ENCODE peak calls at places on chromosomes 3 and 15, in ten cellular contexts. V, X, A, S, Z, R, U, G, M and E are unnamed samples.

GRCh38 chr3:195240171-195240701 is 30.7 kb downstream of the XXYLT1 start:
- DNase-seq in R (no peak), G (peak), Z (no peak), U (peak), M (no peak), V (no peak), S (no peak), X (no peak), A (peak), E (peak)

GRCh38 chr15:33086500-33087141 is 107.9 kb downstream of the FMN1 start:
- DNase-seq in S (no peak), A (no peak), X (no peak), M (peak), Z (peak), V (peak), G (no peak), U (no peak), R (peak), E (no peak)

GRCh38 chr15:70602834-70603560 is 160.4 kb downstream of the UACA start:
- DNase-seq in M (no peak), G (no peak), S (no peak), V (no peak), R (no peak), U (no peak), A (no peak), X (no peak), Z (no peak), E (no peak)

GRCh38 chr3:5568451-5568850 is 380.9 kb downstream of the EDEM1 start:
- DNase-seq in M (peak), G (peak), Z (no peak), R (no peak), X (peak), S (no peak), U (no peak), V (no peak), A (no peak), E (no peak)

GRCh38 chr3:16106050-16106449 is 68.4 kb upstream of the GALNT15 start:
- DNase-seq in M (no peak), U (no peak), R (no peak), X (no peak), Z (no peak), V (no peak), S (no peak), G (no peak), A (no peak), E (no peak)

GRCh38 chr3:162096874-162097273 is 600.3 kb downstream of the OTOL1 start:
- DNase-seq in X (no peak), V (no peak), A (no peak), U (no peak), Z (no peak), R (no peak), M (peak), S (no peak), G (no peak), E (no peak)

GRCh38 chr3:13200951-13201350 is 127.7 kb upstream of the IQSEC1 start:
- DNase-seq in Z (peak), A (no peak), S (peak), R (no peak), G (no peak), M (no peak), U (no peak), X (no peak), V (peak), E (no peak)

GRCh38 chr3:123258811-123259420 is 57.2 kb downstream of the SEC22A start:
- DNase-seq in X (no peak), M (peak), S (no peak), V (peak), G (no peak), R (peak), A (no peak), Z (peak), U (no peak), E (no peak)

GRCh38 chr15:49473031-49473430 is 50.0 kb downstream of the FGF7 start:
- DNase-seq in A (no peak), S (no peak), R (no peak), M (no peak), Z (no peak), U (no peak), G (no peak), V (no peak), X (no peak), E (no peak)

GRCh38 chr3:56894912-56895431 is 93.2 kb upstream of the ARHGEF3 start:
- DNase-seq in A (no peak), X (no peak), M (no peak), V (peak), S (no peak), R (no peak), U (no peak), G (peak), Z (no peak), E (no peak)

GRCh38 chr3:149128856-149129255 is 582 bp upstream of the HPS3 start:
- DNase-seq in S (no peak), G (no peak), U (no peak), R (peak), Z (no peak), X (no peak), M (peak), V (peak), A (no peak), E (no peak)

GRCh38 chr3:122394173-122394572 is 10.2 kb downstream of the FAM162A start:
- DNase-seq in Z (no peak), U (no peak), M (peak), A (no peak), X (no peak), R (no peak), V (no peak), G (no peak), S (no peak), E (no peak)

GRCh38 chr3:20190991-20191390 is 5.0 kb upstream of the SGO1 start:
- DNase-seq in Z (no peak), M (no peak), R (no peak), X (no peak), V (no peak), U (no peak), S (no peak), G (no peak), A (no peak), E (no peak)

GRCh38 chr3:171976526-171976925 is 62.9 kb upstream of the FNDC3B start:
- DNase-seq in Z (no peak), M (no peak), U (no peak), G (no peak), X (no peak), S (no peak), V (peak), A (no peak), R (peak), E (no peak)

GRCh38 chr3:37729119-37729518 is 132.6 kb upstream of the CTDSPL start:
- DNase-seq in V (peak), G (no peak), M (peak), X (no peak), U (no peak), Z (no peak), S (no peak), A (no peak), R (peak), E (no peak)

GRCh38 chr15:62277816-62278394 is 112.8 kb upstream of the C2CD4B start:
- DNase-seq in M (no peak), S (no peak), R (no peak), U (no peak), X (no peak), Z (no peak), G (no peak), A (peak), V (no peak), E (no peak)

GRCh38 chr3:78712270-78712669 is 1055.5 kb downstream of the ROBO1 start:
- DNase-seq in U (no peak), X (no peak), A (no peak), R (no peak), G (no peak), S (no peak), M (no peak), Z (no peak), V (no peak), E (no peak)

GRCh38 chr15:65518633-65519285 is 1.3 kb upstream of the DPP8 start:
- DNase-seq in S (no peak), U (no peak), Z (no peak), M (no peak), X (no peak), G (no peak), R (no peak), V (no peak), A (no peak), E (no peak)

GRCh38 chr3:9957214-9957613 is 5.0 kb upstream of the PRRT3 start:
- DNase-seq in G (no peak), M (no peak), U (no peak), V (peak), S (no peak), X (no peak), A (no peak), R (no peak), Z (no peak), E (no peak)

GRCh38 chr3:13264468-13264795 is 155.7 kb downstream of the NUP210 start:
- DNase-seq in Z (peak), X (no peak), G (no peak), V (no peak), A (no peak), R (no peak), M (no peak), U (no peak), S (no peak), E (peak)

GRCh38 chr15:68419301-68420175 is 12.4 kb downstream of the ITGA11 start:
- DNase-seq in R (peak), X (no peak), S (peak), U (no peak), G (peak), A (no peak), M (no peak), Z (no peak), V (no peak), E (no peak)

GRCh38 chr3:88003115-88003755 is 55.6 kb downstream of the CGGBP1 start:
- DNase-seq in S (no peak), V (peak), R (peak), G (peak), A (no peak), U (no peak), X (peak), Z (peak), M (peak), E (no peak)

GRCh38 chr15:88036154-88036839 is 220.2 kb downstream of the NTRK3 start:
- DNase-seq in G (no peak), X (no peak), M (no peak), S (no peak), V (no peak), Z (no peak), U (no peak), A (no peak), R (no peak), E (no peak)

GRCh38 chr15:69585937-69586336 is 133.3 kb downstream of the RPLP1 start:
- DNase-seq in R (no peak), S (no peak), Z (no peak), A (peak), M (no peak), X (no peak), U (no peak), G (no peak), V (no peak), E (no peak)

GRCh38 chr3:54193093-54193492 is 70.7 kb downstream of the CACNA2D3 start:
- DNase-seq in S (no peak), R (no peak), X (no peak), V (no peak), M (no peak), A (no peak), Z (no peak), U (no peak), G (no peak), E (no peak)

GRCh38 chr3:33791477-33792166 is 6.8 kb upstream of the PDCD6IP start:
- DNase-seq in X (peak), R (peak), V (peak), M (peak), U (no peak), S (no peak), Z (no peak), A (no peak), G (peak), E (no peak)

GRCh38 chr3:189393598-189393997 is 221.8 kb downstream of the TPRG1 start:
- DNase-seq in U (no peak), V (peak), S (no peak), G (no peak), R (no peak), A (no peak), X (peak), M (peak), Z (no peak), E (no peak)

GRCh38 chr15:62745621-62746180 is 296.8 kb upstream of the TPM1 start:
- DNase-seq in V (no peak), R (no peak), A (no peak), U (no peak), X (no peak), G (no peak), M (no peak), Z (no peak), S (no peak), E (no peak)

GRCh38 chr15:85667491-85668424 is 127.0 kb downstream of the KLHL25 start:
- DNase-seq in X (peak), S (peak), U (no peak), V (peak), R (peak), Z (no peak), M (peak), A (no peak), G (peak), E (no peak)

GRCh38 chr15:39784125-39784524 is 1.5 kb upstream of the FSIP1 start:
- DNase-seq in S (no peak), V (no peak), X (no peak), M (peak), R (no peak), U (no peak), A (no peak), G (no peak), Z (no peak), E (no peak)

GRCh38 chr3:62737449-62737848 is 137.8 kb downstream of the CADPS start:
- DNase-seq in Z (no peak), A (no peak), U (no peak), M (no peak), V (no peak), G (no peak), S (no peak), R (no peak), X (peak), E (no peak)

GRCh38 chr15:31275331-31276262 is 51.0 kb upstream of the KLF13 start:
- DNase-seq in R (no peak), V (no peak), S (peak), U (peak), A (peak), Z (peak), G (no peak), X (peak), M (no peak), E (no peak)

GRCh38 chr3:180804871-180805430 is 107.5 kb upstream of the FXR1 start:
- DNase-seq in S (no peak), U (no peak), A (peak), X (no peak), M (peak), G (no peak), R (no peak), Z (no peak), V (peak), E (no peak)

GRCh38 chr3:43062040-43062555 is 43.8 kb downstream of the POMGNT2 start:
- DNase-seq in V (no peak), M (no peak), A (no peak), X (no peak), U (no peak), Z (peak), G (no peak), R (no peak), S (no peak), E (no peak)

GRCh38 chr15:92656089-92656488 is 514 bp upstream of the FAM174B start:
- DNase-seq in V (no peak), R (no peak), X (no peak), G (no peak), A (no peak), S (no peak), U (no peak), M (no peak), Z (no peak), E (no peak)
- H3K4me3 ChIP-seq in V (no peak), R (peak), X (no peak), G (peak), A (no peak), S (peak), U (peak), M (peak), Z (peak), E (no peak)

DNA sequence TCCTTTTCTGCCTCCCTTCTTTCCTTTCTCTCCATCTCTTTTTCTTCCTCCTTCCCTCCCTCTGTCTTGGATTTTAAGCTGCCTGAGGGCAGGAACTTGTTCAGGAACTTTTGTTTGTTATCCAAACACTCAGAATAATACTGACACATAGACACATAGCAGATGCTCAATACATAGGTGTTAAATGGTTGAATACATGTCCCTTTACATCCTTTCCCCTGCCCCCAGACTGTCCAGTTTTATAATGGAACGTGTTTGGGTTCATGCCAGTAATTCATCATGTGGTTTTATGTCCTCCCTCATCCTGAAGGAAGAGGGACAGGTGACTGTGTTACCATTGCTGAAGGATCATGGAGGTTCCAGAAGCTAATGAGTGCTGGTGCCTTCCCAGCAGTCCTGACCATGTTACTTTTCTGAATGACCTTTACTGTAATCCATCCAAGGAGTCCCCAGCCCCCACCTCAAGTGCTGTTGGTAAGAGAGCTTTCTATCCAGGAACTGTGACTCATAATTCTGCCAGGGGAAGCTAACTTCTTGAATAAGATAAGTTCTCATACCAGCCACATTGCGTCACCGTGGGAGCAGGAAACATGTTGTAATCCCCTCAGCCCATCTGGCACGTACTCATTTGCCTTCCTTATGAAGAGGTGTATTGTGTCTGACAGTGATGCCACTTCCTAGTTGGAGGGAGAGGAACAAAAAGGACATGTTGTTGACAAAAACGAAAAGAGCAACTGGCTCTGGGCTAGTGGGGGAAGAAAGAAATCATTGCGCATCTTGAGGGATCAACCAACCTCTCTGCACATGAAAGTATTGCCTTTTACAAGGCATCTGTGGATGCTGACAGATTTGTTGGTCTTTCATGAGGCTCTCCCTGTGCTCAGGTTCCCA is 52.4 kb downstream of the IL1RAP start:
- DNase-seq in G (peak), Z (peak), V (peak), M (peak), A (peak), X (peak), S (peak), R (peak), U (peak), E (peak)
- H3K4me3 ChIP-seq in G (no peak), Z (no peak), V (no peak), M (no peak), A (no peak), X (no peak), S (no peak), R (no peak), U (no peak), E (no peak)

DNA sequence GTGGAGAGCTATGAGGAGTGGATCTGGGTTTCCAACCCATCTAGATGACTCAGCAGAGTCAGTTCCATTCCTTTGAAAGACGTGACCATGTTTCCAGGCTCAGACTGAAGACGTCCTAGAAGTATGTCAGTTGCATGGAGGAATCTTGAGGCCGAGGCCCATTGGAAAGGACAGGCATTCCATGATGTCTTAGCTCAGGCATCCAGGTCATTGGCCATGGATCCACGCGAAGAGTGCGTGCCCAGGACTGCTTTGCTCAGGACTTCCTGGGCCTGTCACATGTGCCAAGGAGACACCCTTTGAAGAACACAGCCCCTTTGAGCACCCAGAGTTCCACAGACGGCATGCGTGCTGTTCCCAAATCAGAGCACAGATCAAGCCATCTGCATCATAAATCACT is 92.3 kb upstream of the ADAMTS17 start:
- DNase-seq in V (no peak), A (no peak), U (no peak), S (no peak), R (no peak), M (no peak), G (no peak), X (no peak), Z (no peak), E (no peak)
- H3K4me3 ChIP-seq in V (no peak), A (no peak), U (no peak), S (no peak), R (no peak), M (no peak), G (no peak), X (no peak), Z (no peak), E (no peak)

DNA sequence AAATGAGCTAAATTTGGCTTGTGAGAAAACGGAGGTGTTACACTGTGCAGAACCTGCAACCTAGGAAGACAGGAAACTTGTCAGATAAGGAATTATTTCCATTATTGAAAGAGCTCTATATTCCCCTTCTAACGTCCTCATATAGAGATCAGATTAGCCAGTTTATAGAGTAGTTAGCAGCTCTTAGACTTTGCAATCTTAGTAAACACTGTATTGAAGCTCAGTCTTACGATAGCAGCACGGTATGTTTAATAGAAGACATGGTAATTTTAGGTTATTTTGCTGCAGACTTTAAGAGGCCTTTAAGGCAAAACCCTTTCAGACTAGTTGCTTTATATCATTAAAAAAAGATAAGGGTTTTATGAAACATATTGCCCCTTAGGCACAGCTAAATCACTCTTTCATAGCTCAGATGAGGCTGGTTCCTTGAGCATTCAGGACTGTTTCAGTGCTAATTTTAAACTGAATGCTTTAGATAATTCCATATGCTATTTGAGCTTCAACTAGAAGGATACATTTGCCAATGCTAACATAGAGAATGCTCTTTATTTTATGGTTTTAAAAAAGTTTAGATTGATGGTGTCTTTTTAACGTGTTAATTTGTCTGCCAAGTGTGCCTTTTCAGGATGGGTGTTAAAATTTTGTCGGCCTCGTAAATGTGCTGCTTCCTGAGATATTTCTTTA is 234.3 kb downstream of the PYDC2 start:
- DNase-seq in R (no peak), Z (no peak), V (no peak), U (no peak), S (no peak), A (no peak), G (no peak), X (no peak), M (no peak), E (no peak)
- H3K4me3 ChIP-seq in R (no peak), Z (no peak), V (no peak), U (no peak), S (no peak), A (no peak), G (no peak), X (no peak), M (no peak), E (no peak)

DNA sequence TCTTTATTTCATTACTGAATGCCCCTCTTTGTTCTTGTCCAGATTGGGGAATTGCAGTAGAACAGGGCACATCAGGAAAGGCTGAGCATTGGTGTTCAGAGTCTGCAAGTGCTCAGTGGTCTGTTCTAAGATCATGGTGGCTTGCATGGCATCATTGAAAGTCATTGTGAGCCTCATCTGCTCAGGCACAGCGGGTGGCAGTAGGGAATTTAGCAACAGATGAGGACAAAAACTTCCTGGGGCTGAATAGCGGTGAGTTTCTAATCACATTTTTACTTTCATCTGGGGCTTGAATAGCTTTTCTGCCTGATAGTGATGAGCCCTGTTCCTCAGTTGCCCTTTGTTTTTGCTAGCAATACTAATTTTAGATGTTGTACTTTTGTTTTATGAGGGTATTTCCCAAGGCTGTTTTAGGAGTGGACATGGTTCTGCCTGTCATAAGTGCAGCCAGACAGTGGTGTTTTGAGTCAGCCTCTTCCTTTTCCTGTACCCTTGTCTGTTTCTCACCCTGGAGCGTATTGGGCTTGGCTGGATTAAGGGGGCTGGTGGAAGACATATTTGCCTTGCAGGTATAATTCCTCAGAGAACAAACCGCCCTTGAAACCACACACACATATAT is 127.2 kb upstream of the IL12A start:
- DNase-seq in Z (no peak), V (peak), R (no peak), G (no peak), U (no peak), M (no peak), X (no peak), S (no peak), A (no peak), E (no peak)
- H3K4me3 ChIP-seq in Z (no peak), V (no peak), R (no peak), G (no peak), U (no peak), M (no peak), X (no peak), S (no peak), A (no peak), E (no peak)